ENCODE peak calls at places on chromosomes 2 and 18, in nine cellular contexts. E is kidney epithelial cell, W is right atrium auricular region, Z is Caco-2, F is ovary, O is GM23248, C is AG10803, I is A549, L is heart right ventricle. V is an unnamed sample.

GRCh38 chr18:48958951-48959350 is 8.2 kb upstream of the SMAD7 start:
- DNase-seq in E (no peak), W (no peak), Z (no peak), F (no peak), O (no peak), C (no peak), I (no peak), L (no peak), V (no peak)

GRCh38 chr2:108982259-108982679 is 6.8 kb downstream of the EDAR start:
- DNase-seq in E (no peak), W (no peak), Z (peak), F (no peak), O (no peak), C (no peak), I (no peak), L (no peak), V (no peak)

GRCh38 chr2:191018048-191018447 is 4.1 kb upstream of the STAT1 start:
- DNase-seq in E (no peak), W (no peak), Z (no peak), F (no peak), O (peak), C (no peak), I (no peak), L (no peak), V (no peak)

GRCh38 chr2:19632327-19633040 is 269.3 kb downstream of the TTC32 start:
- DNase-seq in E (no peak), W (peak), Z (no peak), F (no peak), O (peak), C (peak), I (no peak), L (peak), V (no peak)

GRCh38 chr2:241898681-241899270 is 29.2 kb downstream of the RTP5 start:
- DNase-seq in E (no peak), W (no peak), Z (no peak), F (peak), O (no peak), C (no peak), I (no peak), L (no peak), V (no peak)

GRCh38 chr2:57549642-57550102 is 496.9 kb upstream of the VRK2 start:
- DNase-seq in E (no peak), W (no peak), Z (peak), F (no peak), O (peak), C (no peak), I (peak), L (no peak), V (peak)

GRCh38 chr2:57886196-57886786 is 160.3 kb upstream of the VRK2 start:
- DNase-seq in E (no peak), W (no peak), Z (no peak), F (no peak), O (no peak), C (no peak), I (no peak), L (no peak), V (no peak)

GRCh38 chr2:128272586-128273468 is 45.8 kb downstream of the HS6ST1 start:
- DNase-seq in E (no peak), W (no peak), Z (no peak), F (peak), O (no peak), C (no peak), I (no peak), L (no peak), V (no peak)

GRCh38 chr2:147600646-147601045 is 244.2 kb upstream of the ACVR2A start:
- DNase-seq in E (no peak), W (no peak), Z (no peak), F (no peak), O (no peak), C (no peak), I (no peak), L (no peak), V (no peak)

GRCh38 chr18:6629635-6630140 is 99.8 kb upstream of the ARHGAP28 start:
- DNase-seq in E (no peak), W (no peak), Z (no peak), F (no peak), O (peak), C (peak), I (no peak), L (no peak), V (no peak)

GRCh38 chr18:68648191-68648590 is 66.7 kb downstream of the TMX3 start:
- DNase-seq in E (no peak), W (no peak), Z (no peak), F (no peak), O (no peak), C (no peak), I (no peak), L (no peak), V (no peak)

GRCh38 chr2:96538487-96539214 is 2.1 kb downstream of the ARID5A start:
- DNase-seq in E (no peak), W (peak), Z (no peak), F (no peak), O (peak), C (peak), I (no peak), L (peak), V (no peak)

GRCh38 chr18:51561821-51562220 is 364.3 kb upstream of the MEX3C start:
- DNase-seq in E (peak), W (no peak), Z (no peak), F (no peak), O (no peak), C (no peak), I (no peak), L (peak), V (no peak)
- H3K4me3 ChIP-seq in E (no peak), W (no peak), Z (no peak), F (no peak), O (no peak), C (no peak), I (no peak), L (no peak), V (no peak)

DNA sequence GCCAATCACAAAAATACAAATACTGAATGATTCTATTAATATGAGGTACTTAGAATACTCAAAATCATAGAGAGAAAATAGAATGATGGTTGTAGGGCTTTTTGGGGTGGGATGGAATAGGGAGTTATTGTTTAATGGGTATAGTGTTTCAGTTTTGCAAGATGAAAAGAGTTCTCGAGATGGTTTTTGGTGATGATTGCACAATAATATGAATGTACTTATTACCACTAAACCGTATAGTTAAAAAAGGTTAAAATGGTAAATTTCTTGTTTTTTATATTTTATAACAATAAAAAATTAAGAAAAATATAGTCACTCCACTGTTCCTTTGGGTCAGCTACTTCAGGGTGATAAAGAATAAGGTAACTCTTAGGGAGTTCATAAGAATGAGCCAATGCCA is 560.1 kb downstream of the TDRD15 start:
- DNase-seq in E (no peak), W (no peak), Z (no peak), F (no peak), O (no peak), C (no peak), I (no peak), L (no peak), V (no peak)
- H3K4me3 ChIP-seq in E (no peak), W (no peak), Z (no peak), F (no peak), O (no peak), C (no peak), I (no peak), L (no peak), V (no peak)

GRCh38 chr2:178279142-178279541 is 84.8 kb downstream of the OSBPL6 start:
- DNase-seq in E (peak), W (no peak), Z (no peak), F (no peak), O (peak), C (peak), I (no peak), L (no peak), V (peak)
- H3K4me3 ChIP-seq in E (no peak), W (no peak), Z (no peak), F (no peak), O (peak), C (no peak), I (no peak), L (no peak), V (no peak)

GRCh38 chr2:11863513-11864328 is 117.3 kb downstream of the LPIN1 start:
- DNase-seq in E (peak), W (peak), Z (peak), F (peak), O (peak), C (peak), I (peak), L (peak), V (peak)
- H3K4me3 ChIP-seq in E (no peak), W (no peak), Z (no peak), F (no peak), O (peak), C (peak), I (peak), L (peak), V (no peak)

GRCh38 chr2:232634319-232635150 is 1.1 kb downstream of the EFHD1 start:
- DNase-seq in E (no peak), W (no peak), Z (no peak), F (peak), O (no peak), C (peak), I (no peak), L (peak), V (no peak)
- H3K4me3 ChIP-seq in E (peak), W (peak), Z (no peak), F (peak), O (no peak), C (peak), I (peak), L (peak), V (peak)